ENCODE peak calls at places on chromosomes 7 and 10, in six cellular contexts. K, U, I, P, C and J are unnamed samples.

GRCh38 chr10:22391605-22392004 is 46.3 kb downstream of the SPAG6 start:
- DNase-seq in P (no peak), K (no peak), C (no peak), U (no peak), I (no peak), J (no peak)

GRCh38 chr10:33073641-33074410 is 115.8 kb upstream of the ITGB1 start:
- DNase-seq in I (no peak), C (no peak), K (peak; percentile 62), P (peak; percentile 30), U (no peak), J (no peak)

GRCh38 chr7:36686499-36686898 is 37.8 kb downstream of the AOAH start:
- DNase-seq in U (no peak), K (no peak), C (no peak), I (peak; percentile 26), P (no peak), J (peak; percentile 19)

GRCh38 chr7:17205850-17206353 is 92.5 kb upstream of the AHR start:
- DNase-seq in K (no peak), U (no peak), I (no peak), P (no peak), C (no peak), J (no peak)

GRCh38 chr7:80210400-80210799 is 75.8 kb downstream of the GNAI1 start:
- DNase-seq in K (no peak), P (no peak), I (no peak), C (no peak), U (no peak), J (no peak)

GRCh38 chr7:116426428-116427156 is 72.9 kb upstream of the CAV2 start:
- DNase-seq in I (peak; percentile 97), C (no peak), P (no peak), U (no peak), K (peak; percentile 77), J (peak; percentile 93)

GRCh38 chr10:100967332-100967731 is 2.0 kb upstream of the SEMA4G start:
- DNase-seq in C (no peak), U (no peak), I (no peak), P (no peak), K (no peak), J (no peak)

GRCh38 chr7:52711951-52712350 is 323.5 kb upstream of the POM121L12 start:
- DNase-seq in C (no peak), U (no peak), I (no peak), P (no peak), K (no peak), J (no peak)

GRCh38 chr10:99926925-99927718 is 82.6 kb downstream of the DNMBP start:
- DNase-seq in P (peak; percentile 48), C (no peak), I (peak; percentile 92), K (no peak), U (no peak), J (no peak)

GRCh38 chr7:11330208-11330607 is 356.5 kb downstream of the PHF14 start:
- DNase-seq in K (no peak), U (no peak), P (no peak), C (no peak), I (no peak), J (no peak)

GRCh38 chr7:388023-388355 is 98.0 kb downstream of the FOXL3 start:
- DNase-seq in K (no peak), U (no peak), I (no peak), C (no peak), P (no peak), J (no peak)

GRCh38 chr7:1611708-1612241 is 41.9 kb upstream of the PSMG3 start:
- DNase-seq in I (peak; percentile 9), P (no peak), C (peak; percentile 78), U (peak; percentile 86), K (peak; percentile 72), J (peak; percentile 3)

GRCh38 chr7:101308245-101309085 is 13.1 kb downstream of the IFT22 start:
- DNase-seq in I (peak; percentile 22), U (no peak), K (no peak), C (peak; percentile 61), P (peak; percentile 58), J (no peak)

GRCh38 chr7:84548366-84549085 is 353.9 kb upstream of the SEMA3A start:
- DNase-seq in I (no peak), P (no peak), C (no peak), K (peak; percentile 31), U (peak; percentile 31), J (no peak)

GRCh38 chr7:92781117-92781720 is 55.2 kb downstream of the CDK6 start:
- DNase-seq in K (no peak), P (no peak), U (no peak), C (no peak), I (peak; percentile 87), J (no peak)

GRCh38 chr7:8220376-8221106 is 41.4 kb downstream of the ICA1 start:
- DNase-seq in P (no peak), U (no peak), C (no peak), K (no peak), I (no peak), J (no peak)

GRCh38 chr7:151247016-151247580 is 1.4 kb downstream of the SMARCD3 start:
- DNase-seq in C (no peak), P (no peak), U (no peak), I (no peak), K (no peak), J (no peak)

GRCh38 chr10:13146383-13146782 is 15.0 kb upstream of the MCM10 start:
- DNase-seq in K (no peak), P (no peak), C (no peak), I (no peak), U (no peak), J (no peak)

GRCh38 chr7:46007990-46008643 is 87.0 kb upstream of the IGFBP3 start:
- DNase-seq in U (peak; percentile 37), I (no peak), K (no peak), P (no peak), C (no peak), J (no peak)

GRCh38 chr10:114166053-114166452 is 8.0 kb downstream of the CCDC186 start:
- DNase-seq in C (no peak), I (no peak), P (no peak), K (no peak), U (no peak), J (no peak)

GRCh38 chr10:73965890-73966768 is 31.8 kb upstream of the VCL start:
- DNase-seq in U (peak; percentile 99), I (peak; percentile 89), P (peak; percentile 86), K (peak; percentile 98), C (peak; percentile 34), J (peak; percentile 99)

GRCh38 chr10:125762692-125763648 is 12.7 kb downstream of the MMP21 start:
- DNase-seq in U (no peak), K (no peak), I (peak; percentile 9), P (no peak), C (no peak), J (no peak)

GRCh38 chr7:73721237-73721848 is 1.9 kb upstream of the STX1A start:
- DNase-seq in K (no peak), I (no peak), C (no peak), P (peak; percentile 72), U (no peak), J (no peak)

GRCh38 chr7:1978656-1979590 is 253.8 kb downstream of the MAD1L1 start:
- DNase-seq in K (no peak), I (no peak), U (no peak), C (peak; percentile 12), P (no peak), J (no peak)

GRCh38 chr10:33155720-33156638 is 178.5 kb downstream of the NRP1 start:
- DNase-seq in P (no peak), K (peak; percentile 46), U (peak; percentile 49), C (no peak), I (peak; percentile 27), J (no peak)

GRCh38 chr10:96244354-96244753 is 27.0 kb downstream of the BLNK start:
- DNase-seq in C (no peak), K (no peak), I (no peak), P (no peak), U (no peak), J (no peak)

GRCh38 chr7:107446531-107446930 is 23.3 kb upstream of the GPR22 start:
- DNase-seq in U (no peak), I (no peak), P (no peak), C (no peak), K (no peak), J (no peak)

GRCh38 chr10:6120691-6121090 is 31.9 kb downstream of the RBM17 start:
- DNase-seq in K (no peak), U (no peak), C (no peak), I (no peak), P (no peak), J (no peak)

GRCh38 chr7:69967699-69968450 is 369.6 kb downstream of the AUTS2 start:
- DNase-seq in C (no peak), I (no peak), K (no peak), P (no peak), U (no peak), J (no peak)

GRCh38 chr10:77445562-77445961 is 192.0 kb downstream of the KCNMA1 start:
- DNase-seq in U (no peak), K (no peak), P (no peak), I (no peak), C (no peak), J (no peak)

GRCh38 chr7:121800916-121801675 is 71.9 kb upstream of the PTPRZ1 start:
- DNase-seq in U (no peak), I (no peak), P (no peak), K (no peak), C (no peak), J (no peak)

GRCh38 chr10:34092891-34093290 is 722.2 kb downstream of the PARD3 start:
- DNase-seq in U (no peak), C (no peak), P (no peak), K (peak; percentile 17), I (no peak), J (no peak)

GRCh38 chr10:72567421-72567820 is 58.5 kb downstream of the MICU1 start:
- DNase-seq in C (no peak), I (no peak), U (no peak), P (peak; percentile 35), K (peak; percentile 3), J (peak; percentile 41)

GRCh38 chr10:80471715-80472233 is 17.7 kb downstream of the TSPAN14 start:
- DNase-seq in P (no peak), U (no peak), I (no peak), K (no peak), C (no peak), J (peak; percentile 56)

GRCh38 chr7:157268540-157268939 is 68.3 kb upstream of the DNAJB6 start:
- DNase-seq in I (no peak), U (no peak), P (no peak), C (no peak), K (no peak), J (no peak)

GRCh38 chr7:129438839-129439640 is 4.8 kb downstream of the STRIP2 start:
- DNase-seq in K (no peak), U (no peak), P (no peak), I (peak; percentile 74), C (no peak), J (peak; percentile 56)